ENCODE peak calls at places on chromosomes 3 and 15, in six cellular contexts. Z is HepG2, M is A549, C is K562, R is GM12878, L is upper lobe of left lung. P is an unnamed sample.

GRCh38 chr3:40677749-40678148 is 153.0 kb downstream of the ZNF621 start:
- ATAC-seq in Z (no peak), M (no peak), R (no peak), C (no peak), L (no peak), P (no peak)

GRCh38 chr3:24034464-24034863 is 89.4 kb downstream of the NR1D2 start:
- ATAC-seq in Z (no peak), C (no peak), R (no peak), L (no peak), M (no peak), P (no peak)

GRCh38 chr15:95503107-95503506 is 827.4 kb upstream of the NR2F2 start:
- ATAC-seq in L (no peak), C (no peak), R (peak), M (no peak), Z (no peak), P (no peak)

GRCh38 chr3:158148218-158148617 is 38.3 kb downstream of the RSRC1 start:
- ATAC-seq in Z (no peak), L (no peak), M (no peak), C (peak), R (no peak), P (no peak)

GRCh38 chr3:192825191-192825590 is 92.5 kb downstream of the MB21D2 start:
- ATAC-seq in M (no peak), Z (no peak), C (no peak), R (no peak), L (peak), P (no peak)

GRCh38 chr3:156274791-156275190 is 154.4 kb downstream of the KCNAB1 start:
- ATAC-seq in R (no peak), L (no peak), Z (peak), C (no peak), M (no peak), P (no peak)

GRCh38 chr3:189646902-189647542 is 15.8 kb downstream of the TP63 start:
- ATAC-seq in M (no peak), R (peak), L (no peak), C (no peak), Z (no peak), P (no peak)

GRCh38 chr15:58462547-58462946 is 30.8 kb downstream of the LIPC start:
- ATAC-seq in L (peak), M (peak), Z (peak), R (no peak), C (peak), P (no peak)

GRCh38 chr15:66027268-66027806 is 158.0 kb downstream of the RAB11A start:
- ATAC-seq in R (no peak), M (peak), Z (no peak), C (no peak), L (no peak), P (no peak)

DNA sequence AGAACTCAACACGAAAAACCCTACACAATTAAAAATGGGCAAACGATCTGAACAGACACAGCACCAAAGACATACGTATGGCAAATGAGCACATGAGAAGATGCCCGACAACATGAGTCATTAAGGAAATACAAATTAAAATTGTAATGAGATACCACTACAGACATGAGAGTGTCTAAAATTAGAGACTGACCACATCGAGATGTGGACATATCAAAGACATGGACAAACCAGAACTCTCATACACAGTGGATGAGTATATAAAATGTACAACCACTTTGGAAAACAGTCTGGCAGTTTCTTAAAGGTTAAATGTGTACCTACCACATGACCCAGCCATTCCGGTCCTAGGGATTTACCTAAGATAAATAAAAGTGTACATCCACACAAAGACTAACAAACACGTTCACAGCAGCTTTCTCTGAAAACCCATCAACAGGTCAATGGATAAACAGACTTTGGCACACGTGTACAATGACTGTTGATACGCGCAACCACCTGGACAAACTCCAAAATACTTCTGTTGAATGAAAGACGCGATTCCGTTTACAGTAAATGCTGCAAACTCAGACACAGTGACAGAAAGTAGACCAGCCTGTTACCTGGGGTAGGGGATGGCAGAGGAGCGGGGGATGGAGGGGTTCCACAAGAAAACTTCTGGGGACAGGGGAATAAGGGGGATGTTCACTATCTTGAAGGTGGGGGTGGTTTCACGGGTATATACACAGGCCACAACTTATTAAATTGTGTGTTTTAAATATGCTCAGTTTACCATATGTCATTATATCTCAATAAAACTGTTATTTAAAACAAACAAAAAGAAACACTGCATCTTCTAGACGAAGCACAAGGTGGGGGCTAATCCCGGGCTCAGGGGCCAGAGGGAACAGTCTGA is 2.1 kb downstream of the TNK2 start:
- ATAC-seq in R (peak), L (no peak), C (no peak), Z (no peak), M (no peak), P (no peak)
- TF ChIP-seq POLR2A in R (no peak), L (no peak), C (no peak), Z (no peak), M (no peak), P (no peak)

GRCh38 chr3:187521546-187521945 is 148.6 kb downstream of the SST start:
- ATAC-seq in Z (no peak), L (no peak), M (no peak), R (peak), C (no peak), P (no peak)
- TF ChIP-seq EP300 in Z (no peak), L (no peak), M (no peak), R (no peak), C (no peak), P (no peak)

DNA sequence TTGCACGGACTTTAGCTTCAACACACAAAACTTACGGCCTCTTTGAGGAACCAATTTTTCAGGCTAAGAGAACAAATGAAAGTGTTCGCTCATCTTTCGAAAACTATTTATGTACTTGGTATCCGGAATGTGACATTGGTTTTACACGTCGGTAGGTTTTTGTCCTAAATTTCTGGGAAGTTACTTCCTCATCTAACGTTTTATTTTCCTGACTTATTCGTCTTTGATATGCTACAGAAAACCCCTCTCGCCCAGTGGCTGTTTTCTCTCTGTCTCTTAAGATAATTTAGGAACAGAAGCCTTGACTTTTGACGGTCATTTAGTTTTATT is 879 bp upstream of the GREM1 start:
- ATAC-seq in M (no peak), Z (no peak), L (no peak), C (no peak), R (no peak), P (no peak)
- TF ChIP-seq POLR2A in M (no peak), Z (no peak), L (no peak), C (no peak), R (no peak), P (no peak)

GRCh38 chr15:67865766-67866165 is 25.9 kb upstream of the RNU6-1 start:
- ATAC-seq in R (no peak), M (no peak), L (no peak), C (no peak), Z (no peak), P (no peak)
- TF ChIP-seq EP300 in R (no peak), M (no peak), L (no peak), C (no peak), Z (no peak), P (no peak)

DNA sequence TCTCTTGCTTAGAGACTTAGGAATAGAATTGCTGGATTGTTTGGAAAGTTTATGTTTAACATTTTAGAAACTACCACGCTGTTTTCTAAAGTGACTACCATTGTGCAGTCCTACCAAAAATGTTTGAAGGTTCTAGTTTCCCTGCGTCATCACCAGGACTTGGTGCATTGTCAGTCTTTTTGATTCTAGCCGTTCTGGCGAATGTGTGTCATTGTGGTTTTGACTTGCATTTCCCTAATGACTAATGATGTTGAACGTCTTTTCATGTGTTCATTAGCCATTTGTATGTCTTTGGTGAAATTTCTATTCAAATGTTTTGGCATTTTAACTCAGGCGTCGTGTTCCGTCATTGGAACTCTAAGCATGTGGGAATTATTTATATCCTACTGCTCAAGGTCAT is 58.0 kb downstream of the CHD2 start:
- ATAC-seq in C (no peak), L (no peak), M (no peak), Z (no peak), R (no peak), P (no peak)
- TF ChIP-seq POLR2A in C (peak), L (no peak), M (no peak), Z (no peak), R (no peak), P (no peak)

DNA sequence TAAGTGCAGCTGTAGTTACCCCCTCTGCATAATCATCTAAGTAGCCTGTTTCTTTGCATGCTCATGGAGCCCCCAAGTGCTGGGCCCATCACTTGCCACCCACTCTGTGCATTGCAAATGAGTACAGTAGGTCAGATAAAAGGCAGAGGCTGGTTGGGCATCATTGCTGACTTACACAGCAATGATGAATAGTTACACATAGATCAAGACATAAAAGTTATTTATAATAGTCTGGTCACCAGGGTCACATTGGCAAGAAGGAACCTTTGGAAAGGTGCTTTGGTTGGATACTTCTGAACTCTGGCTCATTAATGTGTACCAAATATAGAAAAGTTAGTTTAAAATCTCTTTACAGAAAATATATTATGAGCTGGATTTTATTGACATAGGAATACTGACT is 111.6 kb downstream of the MITF start:
- ATAC-seq in L (no peak), R (no peak), Z (no peak), C (no peak), M (no peak), P (no peak)
- TF ChIP-seq EP300 in L (no peak), R (no peak), Z (no peak), C (no peak), M (no peak), P (no peak)

GRCh38 chr3:182862159-182862860 is 69.0 kb downstream of the ATP11B start:
- ATAC-seq in C (peak), Z (no peak), M (no peak), R (no peak), L (no peak), P (no peak)

GRCh38 chr3:182861345-182861744 is 68.0 kb downstream of the ATP11B start:
- ATAC-seq in L (no peak), C (peak), Z (no peak), M (no peak), R (no peak), P (no peak)
- TF ChIP-seq POLR2A in L (no peak), C (no peak), Z (no peak), M (no peak), R (no peak), P (no peak)

DNA sequence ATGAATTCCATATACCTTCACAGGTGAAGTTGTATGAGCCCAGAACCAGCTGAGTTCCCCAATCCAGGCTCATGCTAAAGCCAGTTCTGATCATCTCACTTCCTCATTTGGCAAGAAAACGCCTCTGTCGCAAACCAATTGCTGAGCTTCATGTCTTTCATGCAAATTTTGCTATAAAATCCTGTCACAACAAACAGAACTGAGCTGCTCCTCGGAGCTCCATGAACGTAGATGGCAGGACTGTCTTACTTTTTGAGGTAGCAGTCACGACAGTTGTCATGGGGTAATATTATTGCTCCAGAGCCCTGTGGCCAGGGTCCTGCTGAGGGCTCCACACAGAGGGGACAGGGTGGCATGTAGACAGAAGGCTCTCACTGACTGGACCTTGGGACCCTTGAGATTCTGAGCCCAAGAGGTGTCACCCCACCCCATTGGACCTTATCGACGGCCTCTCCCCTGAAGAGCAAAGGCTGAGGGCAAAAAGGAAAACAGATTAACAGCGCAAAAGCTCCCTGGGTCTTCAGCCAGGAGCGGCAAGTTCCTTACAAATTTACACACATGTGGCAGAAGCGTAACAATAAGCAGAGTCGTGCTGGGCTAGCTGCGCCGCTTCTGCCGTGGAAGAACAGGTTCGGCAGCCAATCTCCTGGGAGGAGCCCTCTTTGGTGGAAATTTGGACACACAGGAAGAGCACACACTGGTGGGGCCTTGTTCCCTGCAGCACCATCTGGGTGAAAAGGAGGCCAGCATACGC is 249.2 kb downstream of the OPA1 start:
- ATAC-seq in L (peak), Z (no peak), C (peak), M (no peak), R (peak), P (no peak)
- TF ChIP-seq EP300 in L (no peak), Z (no peak), C (no peak), M (no peak), R (no peak), P (no peak)

DNA sequence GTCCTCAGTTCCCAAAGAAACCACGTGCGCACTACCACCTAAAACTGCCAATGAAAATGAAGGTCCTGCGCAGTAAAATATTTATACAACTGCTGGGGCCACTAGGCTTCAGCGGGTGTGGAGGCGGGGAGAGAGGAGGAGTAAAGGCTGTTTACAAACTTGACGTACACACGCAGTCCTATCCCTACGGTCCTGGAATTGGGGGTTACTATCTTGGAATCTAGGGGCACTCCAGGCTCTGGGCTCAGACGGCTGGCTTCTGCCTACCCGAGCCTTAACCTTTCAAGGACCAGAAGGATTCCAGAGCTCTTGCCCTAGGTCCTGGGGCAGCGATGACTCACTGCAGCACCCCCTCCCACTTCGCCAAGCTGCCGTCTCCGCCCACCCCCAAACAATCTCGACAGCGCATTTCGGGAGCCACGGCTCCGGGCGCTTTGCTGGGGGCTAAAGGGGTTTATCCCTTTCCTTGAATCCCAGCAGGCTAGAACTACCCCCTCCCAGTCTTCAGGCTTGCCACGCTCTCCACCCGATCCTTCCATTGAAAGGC is 3.0 kb downstream of the ADAMTS9 start:
- ATAC-seq in C (no peak), L (peak), M (no peak), R (no peak), Z (no peak), P (peak)
- TF ChIP-seq POLR2A in C (no peak), L (peak), M (no peak), R (no peak), Z (no peak), P (peak)

P was measured in gastroesophageal sphincter.